ENCODE peak calls at places on chromosomes 13 and 19, in four cellular contexts. G is HepG2, Y is K562, E is SK-N-SH. W is an unnamed sample.

GRCh38 chr13:110177790-110178189 is 129.2 kb downstream of the COL4A1 start:
- DNase-seq in G (no peak), Y (no peak), E (no peak), W (no peak)

GRCh38 chr19:33797821-33798633 is 1.4 kb downstream of the KCTD15 start:
- DNase-seq in G (no peak), Y (peak), E (peak), W (no peak)

GRCh38 chr13:31884556-31884955 is 145.2 kb downstream of the RXFP2 start:
- DNase-seq in G (no peak), Y (no peak), E (no peak), W (no peak)

GRCh38 chr19:49932731-49933131 is 3.4 kb upstream of the NUP62 start:
- DNase-seq in G (no peak), Y (no peak), E (no peak), W (no peak)

GRCh38 chr13:99958402-99959126 is 13.0 kb downstream of the ZIC5 start:
- DNase-seq in G (no peak), Y (no peak), E (no peak), W (no peak)

GRCh38 chr13:27969073-27969865 is at the start of gene CDX2:
- DNase-seq in G (no peak), Y (no peak), E (peak), W (peak)

GRCh38 chr19:54534156-54534555 is 31.5 kb downstream of the LAIR2 start:
- DNase-seq in G (no peak), Y (no peak), E (no peak), W (no peak)

GRCh38 chr13:40624338-40624737 is 42.1 kb downstream of the FOXO1 start:
- DNase-seq in G (no peak), Y (no peak), E (peak), W (no peak)

GRCh38 chr19:3707868-3708206 is 347 bp upstream of the TJP3 start:
- DNase-seq in G (no peak), Y (no peak), E (peak), W (no peak)

GRCh38 chr19:3087769-3088168 is 6.4 kb upstream of the GNA11 start:
- DNase-seq in G (no peak), Y (no peak), E (no peak), W (no peak)

DNA sequence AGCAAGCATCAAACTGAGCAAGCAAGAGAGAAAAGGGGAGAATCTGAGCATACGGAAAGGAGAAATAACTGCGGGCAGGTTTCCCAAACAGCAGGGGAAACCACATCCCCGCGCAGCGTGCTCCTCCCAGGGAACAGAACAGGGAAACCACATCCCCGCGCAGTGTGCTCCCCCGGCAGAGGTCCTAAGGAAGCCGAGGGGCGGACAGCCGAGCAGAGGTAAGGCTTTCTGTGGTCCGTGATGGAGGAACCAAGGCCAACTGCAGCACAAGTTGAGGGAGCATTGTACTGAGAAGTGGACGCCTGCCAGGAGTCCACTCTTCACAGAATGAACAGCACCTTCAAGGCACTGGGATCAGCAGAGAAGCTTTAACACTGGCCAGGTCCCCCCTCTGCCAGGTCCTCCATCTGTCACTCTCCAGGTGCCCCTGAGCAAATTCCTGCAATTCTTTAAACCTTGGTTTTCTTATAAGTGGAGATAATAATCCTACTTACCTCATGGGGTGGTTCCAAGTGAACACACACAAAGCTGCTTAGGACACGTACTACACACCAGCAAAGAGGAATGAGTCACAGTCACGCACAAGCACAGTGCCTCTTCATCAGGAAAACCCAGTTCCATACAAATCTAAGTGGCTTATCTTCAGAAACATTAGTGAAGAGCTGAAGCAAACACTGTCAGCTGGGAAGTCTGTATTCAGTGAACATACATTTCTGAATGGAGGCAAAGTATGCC is 23.0 kb upstream of the LAMP1 start:
- DNase-seq in G (no peak), Y (peak), E (no peak), W (no peak)
- H3K27ac ChIP-seq in G (no peak), Y (peak), E (no peak), W (no peak)

DNA sequence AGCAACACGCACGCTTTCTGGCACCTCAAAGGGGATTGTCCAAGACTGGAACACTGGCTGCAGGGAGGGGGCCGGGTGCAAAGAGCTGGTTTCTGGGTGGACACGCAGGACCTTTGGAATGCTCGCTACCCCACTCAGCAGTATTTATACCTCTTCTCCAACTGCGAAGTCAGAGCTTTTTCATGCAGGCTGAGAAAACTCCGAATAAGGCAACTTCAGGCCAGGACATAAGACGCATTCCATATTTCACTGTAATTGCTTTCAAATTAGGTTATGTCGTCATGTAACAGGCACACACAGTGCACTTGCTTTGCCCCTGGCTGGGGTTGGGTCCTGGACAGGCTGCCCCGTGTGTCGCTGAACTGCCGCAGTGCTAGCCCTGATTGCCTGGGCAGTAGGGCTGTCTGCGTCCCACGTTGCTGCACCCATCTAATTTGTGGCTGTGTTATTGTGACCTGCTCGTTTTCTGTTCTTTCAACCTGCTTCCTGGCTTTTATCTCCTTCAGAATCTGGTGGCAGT is 44.5 kb downstream of the ACTN4 start:
- DNase-seq in G (no peak), Y (no peak), E (peak), W (peak)
- H3K4me2 ChIP-seq in G (no peak), Y (no peak), E (peak), W (peak)

GRCh38 chr19:17504030-17504429 is 7.4 kb upstream of the PGLS start:
- DNase-seq in G (no peak), Y (no peak), E (no peak), W (no peak)

GRCh38 chr19:17504456-17504855 is 7.0 kb upstream of the PGLS start:
- DNase-seq in G (no peak), Y (no peak), E (no peak), W (no peak)

GRCh38 chr19:17500447-17501198 is 10.8 kb upstream of the PGLS start:
- DNase-seq in G (no peak), Y (no peak), E (no peak), W (no peak)

GRCh38 chr19:17505218-17505617 is 6.2 kb upstream of the PGLS start:
- DNase-seq in G (no peak), Y (no peak), E (no peak), W (no peak)

GRCh38 chr19:17503240-17503639 is 8.2 kb upstream of the PGLS start:
- DNase-seq in G (no peak), Y (no peak), E (no peak), W (no peak)
- TF ChIP-seq ELF1 in G (no peak), Y (no peak), E (no peak), W (no peak)

GRCh38 chr19:7725791-7726190 is 6.1 kb downstream of the CLEC4G start:
- DNase-seq in G (no peak), Y (no peak), E (no peak), W (no peak)

GRCh38 chr19:7720351-7720750 is 11.6 kb downstream of the CLEC4G start:
- DNase-seq in G (no peak), Y (no peak), E (no peak), W (no peak)

GRCh38 chr19:7716762-7717161 is 14.8 kb upstream of the FCER2 start:
- DNase-seq in G (no peak), Y (no peak), E (no peak), W (no peak)

GRCh38 chr19:7718668-7719067 is 13.2 kb downstream of the CLEC4G start:
- DNase-seq in G (no peak), Y (no peak), E (no peak), W (no peak)

DNA sequence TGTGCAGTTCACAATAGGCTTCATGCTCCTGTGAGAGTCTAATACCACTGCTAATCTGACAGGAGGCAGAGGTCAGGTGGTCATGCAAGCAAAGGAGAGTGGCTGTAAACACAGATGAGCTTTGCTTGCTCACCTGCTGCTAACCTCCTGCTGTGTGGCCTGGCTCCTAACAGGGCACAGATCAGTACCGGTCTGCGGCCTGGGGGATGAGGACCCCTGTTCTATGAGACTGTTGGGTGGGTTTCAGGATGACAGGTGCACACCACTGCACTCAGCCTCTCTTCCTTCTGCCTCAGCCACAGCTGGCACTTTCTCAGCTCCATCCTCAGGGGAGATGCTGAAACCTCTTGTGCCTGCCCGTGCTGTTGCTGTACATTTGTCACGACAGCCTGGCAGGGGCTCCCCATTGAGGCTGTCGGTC is 9.7 kb downstream of the CLEC4G start:
- DNase-seq in G (no peak), Y (no peak), E (no peak), W (no peak)
- H3K27ac ChIP-seq in G (no peak), Y (no peak), E (no peak), W (no peak)

DNA sequence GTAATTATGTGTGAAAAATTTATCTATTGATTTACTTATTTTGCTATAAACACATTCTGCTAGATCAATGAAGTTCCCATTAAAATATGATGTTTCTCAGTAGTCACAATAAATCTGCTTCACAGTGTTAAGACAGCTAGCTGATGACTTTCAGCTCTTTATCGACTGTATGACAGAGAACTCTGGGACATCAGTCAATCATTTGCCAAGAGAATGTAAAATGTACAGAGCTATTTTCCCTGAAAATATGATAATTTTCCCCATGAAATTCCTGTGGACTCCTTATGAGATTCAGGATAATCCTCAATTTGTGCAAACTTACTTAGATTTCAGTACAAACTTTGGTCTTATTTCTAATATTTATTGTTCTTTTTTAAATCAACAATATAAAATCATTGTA is 430.5 kb downstream of the SLITRK6 start:
- DNase-seq in G (no peak), Y (no peak), E (no peak), W (no peak)
- H3K4me2 ChIP-seq in G (no peak), Y (no peak), E (no peak), W (no peak)

GRCh38 chr19:46211201-46211881 is 18.2 kb upstream of the IGFL1 start:
- DNase-seq in G (no peak), Y (no peak), E (no peak), W (peak)
- TF ChIP-seq ELF1 in G (no peak), Y (no peak), E (peak), W (no peak)

W was measured in HCT116.